ENCODE peak calls at places on chromosome 2, in six cellular contexts. S is nucleus accumbens, N is hepatocyte, G is body of pancreas, J is activated gamma-delta T cell treated with Interleukin-2 at 50 U/mL for 16 hours, W is NCI-H774. L is an unnamed sample.

GRCh38 chr2:232636788-232637420 is 3.5 kb downstream of the EFHD1 start:
- DNase-seq in J (no peak), S (no peak), W (no peak), N (no peak), G (no peak), L (no peak)

GRCh38 chr2:237490805-237491194 is 3.7 kb downstream of the MLPH start:
- DNase-seq in J (no peak), S (no peak), N (no peak), W (no peak), G (no peak), L (no peak)

GRCh38 chr2:205660521-205661124 is 21.7 kb upstream of the NRP2 start:
- DNase-seq in W (no peak), G (no peak), S (no peak), J (no peak), N (no peak), L (no peak)

GRCh38 chr2:60442608-60443007 is 110.8 kb downstream of the BCL11A start:
- DNase-seq in S (no peak), G (no peak), J (no peak), W (no peak), N (no peak), L (no peak)

GRCh38 chr2:238434846-238435751 is 8.4 kb downstream of the ASB1 start:
- DNase-seq in N (no peak), G (no peak), J (no peak), S (no peak), W (no peak), L (no peak)

GRCh38 chr2:150047731-150048130 is 439.7 kb downstream of the RND3 start:
- DNase-seq in N (no peak), S (no peak), W (no peak), G (no peak), J (no peak), L (no peak)

GRCh38 chr2:216283038-216283900 is 89.0 kb downstream of the MARCHF4 start:
- DNase-seq in N (peak; percentile 18), G (no peak), S (no peak), J (no peak), W (no peak), L (peak; percentile 45)

GRCh38 chr2:71538241-71538640 is 84.9 kb downstream of the DYSF start:
- DNase-seq in W (no peak), J (no peak), N (no peak), G (no peak), S (no peak), L (no peak)

GRCh38 chr2:128594953-128595677 is 276.4 kb upstream of the HS6ST1 start:
- DNase-seq in W (peak; percentile 10), G (no peak), S (no peak), N (peak; percentile 64), J (no peak), L (peak; percentile 69)

GRCh38 chr2:203934711-203935438 is 1.7 kb upstream of the ICOS start:
- DNase-seq in S (no peak), N (no peak), J (no peak), W (no peak), G (no peak), L (no peak)

GRCh38 chr2:118969025-118969733 is 27.2 kb downstream of the MARCO start:
- DNase-seq in W (no peak), N (no peak), J (no peak), G (no peak), S (no peak), L (no peak)

GRCh38 chr2:3596891-3597290 is 2.0 kb downstream of the COLEC11 start:
- DNase-seq in S (no peak), W (no peak), G (no peak), J (no peak), N (no peak), L (no peak)

GRCh38 chr2:185012643-185013042 is 414.3 kb downstream of the ZNF804A start:
- DNase-seq in G (no peak), W (no peak), J (no peak), N (no peak), S (no peak), L (no peak)